ENCODE peak calls at places on chromosomes 13 and 19, in nine cellular contexts. C, V, Y, W, B, L, Q, D and O are unnamed samples.

GRCh38 chr13:111864566-111864965 is 202.4 kb upstream of the SOX1 start:
- DNase-seq in Q (no peak), D (no peak), L (no peak), V (no peak), W (no peak), B (no peak), Y (no peak), C (no peak), O (no peak)

GRCh38 chr19:44590245-44591059 is 22.9 kb upstream of the IGSF23 start:
- DNase-seq in D (no peak), B (no peak), C (no peak), Q (no peak), V (no peak), Y (no peak), L (no peak), W (no peak), O (no peak)

GRCh38 chr19:19203012-19203856 is at the start of gene NR2C2AP:
- DNase-seq in C (peak), V (peak), W (peak), B (peak), L (peak), D (peak), Y (peak), Q (peak), O (peak)

GRCh38 chr19:44517146-44517545 is 12.3 kb downstream of the CEACAM20 start:
- DNase-seq in L (no peak), Y (no peak), C (no peak), Q (no peak), B (no peak), V (no peak), D (no peak), W (no peak), O (no peak)

GRCh38 chr19:34236035-34236793 is 18.1 kb upstream of the GARRE1 start:
- DNase-seq in V (no peak), Q (peak), B (no peak), W (no peak), C (no peak), Y (no peak), D (peak), L (no peak), O (no peak)

GRCh38 chr13:49248433-49249002 is 793 bp downstream of the CDADC1 start:
- DNase-seq in B (no peak), C (no peak), L (no peak), Y (no peak), Q (peak), V (no peak), W (peak), D (no peak), O (no peak)

GRCh38 chr19:27794444-27795042 is 1418.4 kb downstream of the UQCRFS1 start:
- DNase-seq in C (no peak), B (no peak), L (no peak), V (no peak), W (no peak), Q (peak), Y (no peak), D (no peak), O (no peak)

GRCh38 chr19:42121666-42122069 is 10.6 kb downstream of the POU2F2 start:
- DNase-seq in W (peak), Q (peak), Y (no peak), B (no peak), C (peak), D (no peak), V (no peak), L (peak), O (peak)

GRCh38 chr19:55094456-55095259 is 19.0 kb downstream of the EPS8L1 start:
- DNase-seq in L (no peak), Q (no peak), B (no peak), V (no peak), Y (no peak), C (no peak), D (no peak), W (no peak), O (no peak)
- TF ChIP-seq CTCF in L (no peak), Q (no peak), B (no peak), V (no peak), Y (no peak), C (no peak), D (no peak), W (no peak), O (no peak)

DNA sequence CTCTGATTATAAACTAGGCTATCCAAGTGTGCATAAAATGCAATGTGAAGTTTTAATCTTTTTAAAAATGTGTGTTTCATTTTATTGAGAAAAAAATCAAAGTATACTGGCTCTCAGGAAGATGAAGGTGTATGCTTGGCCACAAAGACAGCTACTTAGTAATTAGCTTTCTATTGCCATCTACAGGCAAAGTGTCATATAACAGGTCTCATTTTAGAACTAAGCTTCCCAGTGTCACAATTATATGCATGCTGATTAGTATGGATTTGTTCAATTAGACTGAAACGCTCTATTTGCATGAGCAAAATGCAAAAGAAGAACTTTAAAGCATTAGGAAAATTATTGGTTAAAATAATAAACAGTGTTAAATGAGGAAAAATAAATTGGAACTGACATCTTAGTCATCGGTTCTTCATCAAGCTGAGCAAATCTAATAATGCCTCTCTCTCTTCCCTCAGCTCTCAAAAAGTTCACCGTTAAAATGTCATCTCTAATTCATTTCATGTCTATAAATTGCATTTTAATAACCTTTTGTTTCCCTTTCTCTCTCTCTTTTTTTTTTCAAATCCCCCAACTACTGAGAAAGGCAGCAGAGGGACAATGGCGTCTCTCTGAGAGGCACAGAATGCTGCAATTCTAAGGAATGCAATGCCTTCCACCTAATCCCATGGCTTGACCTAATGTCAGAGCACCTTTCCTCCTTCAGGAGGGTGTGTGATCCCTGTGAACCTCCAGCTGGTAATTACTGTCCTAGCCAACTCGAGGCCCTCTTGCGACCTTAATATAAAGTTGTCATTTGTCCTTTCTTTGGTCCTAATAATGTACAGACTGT is 313.1 kb upstream of the MAB21L1 start:
- DNase-seq in W (peak), C (no peak), D (no peak), V (no peak), L (no peak), Q (peak), B (peak), Y (no peak), O (no peak)
- TF ChIP-seq CTCF in W (peak), C (no peak), D (peak), V (peak), L (no peak), Q (peak), B (peak), Y (peak), O (peak)

GRCh38 chr13:75486146-75486545 is 4.2 kb upstream of the TBC1D4 start:
- DNase-seq in Q (no peak), C (no peak), B (peak), V (no peak), Y (no peak), D (no peak), L (no peak), W (no peak), O (no peak)
- TF ChIP-seq CTCF in Q (no peak), C (no peak), B (no peak), V (no peak), Y (no peak), D (no peak), L (no peak), W (no peak), O (no peak)

GRCh38 chr13:37049810-37050209 is 9.7 kb downstream of the SUPT20H start:
- DNase-seq in Y (no peak), B (no peak), C (no peak), V (no peak), W (no peak), D (no peak), Q (no peak), L (no peak), O (no peak)
- TF ChIP-seq CTCF in Y (no peak), B (no peak), C (no peak), V (no peak), W (no peak), D (no peak), Q (peak), L (no peak), O (no peak)

GRCh38 chr19:18000981-18001836 is 6.8 kb upstream of the ARRDC2 start:
- DNase-seq in W (peak), L (peak), Y (peak), V (peak), Q (peak), C (peak), B (peak), D (peak), O (peak)
- TF ChIP-seq CTCF in W (no peak), L (no peak), Y (peak), V (no peak), Q (no peak), C (no peak), B (no peak), D (no peak), O (no peak)